ENCODE peak calls at places on chromosome 1, in four cellular contexts. K is amniotic stem cell, X is NCI-H146, Q is HFFc6. N is an unnamed sample.

GRCh38 chr1:109201123-109201703 is 12.5 kb upstream of the SARS1 start:
- DNase-seq in X (peak), K (peak), Q (peak), N (peak)

GRCh38 chr1:6614019-6614952 is 755 bp downstream of the PHF13 start:
- DNase-seq in Q (no peak), X (peak), K (no peak), N (peak)

GRCh38 chr1:167442142-167442848 is 76.0 kb downstream of the CD247 start:
- DNase-seq in K (peak), X (peak), Q (peak), N (peak)

GRCh38 chr1:113534130-113534817 is 144.0 kb downstream of the MAGI3 start:
- DNase-seq in X (no peak), K (peak), Q (peak), N (no peak)

GRCh38 chr1:216210081-216210480 is 213.2 kb downstream of the USH2A start:
- DNase-seq in X (no peak), Q (peak), K (no peak), N (no peak)

GRCh38 chr1:168719306-168720111 is 9.5 kb downstream of the DPT start:
- DNase-seq in X (no peak), Q (no peak), K (no peak), N (no peak)

GRCh38 chr1:228317891-228318810 is 88.5 kb downstream of the TRIM11 start:
- DNase-seq in X (no peak), Q (no peak), K (no peak), N (no peak)

GRCh38 chr1:55898191-55898590 is 681.2 kb downstream of the PLPP3 start:
- DNase-seq in Q (peak), K (no peak), X (no peak), N (no peak)

GRCh38 chr1:106925750-106926149 is 130.7 kb upstream of the PRMT6 start:
- DNase-seq in X (no peak), Q (no peak), K (no peak), N (no peak)

GRCh38 chr1:3577300-3577699 is 34.0 kb downstream of the MEGF6 start:
- DNase-seq in X (no peak), K (no peak), Q (no peak), N (peak)

GRCh38 chr1:228490120-228491078 is 3.2 kb downstream of the RNF187 start:
- DNase-seq in K (no peak), Q (no peak), X (peak), N (peak)

GRCh38 chr1:54811066-54811465 is 9.9 kb upstream of the TTC22 start:
- DNase-seq in Q (no peak), X (no peak), K (no peak), N (no peak)

GRCh38 chr1:201001962-201002361 is 21.6 kb downstream of the KIF21B start:
- DNase-seq in K (no peak), Q (no peak), X (no peak), N (no peak)

GRCh38 chr1:22767862-22768261 is 57.2 kb downstream of the EPHB2 start:
- DNase-seq in K (no peak), Q (no peak), X (no peak), N (peak)

GRCh38 chr1:202938287-202938925 is 11.4 kb upstream of the KLHL12 start:
- DNase-seq in X (peak), Q (no peak), K (no peak), N (no peak)

GRCh38 chr1:18602533-18603211 is 28.0 kb upstream of the PAX7 start:
- DNase-seq in Q (no peak), K (no peak), X (no peak), N (no peak)

GRCh38 chr1:234778215-234779159 is 168.5 kb upstream of the IRF2BP2 start:
- DNase-seq in K (no peak), X (no peak), Q (no peak), N (no peak)

GRCh38 chr1:54604572-54605370 is 18.6 kb downstream of the FAM151A start:
- DNase-seq in Q (no peak), X (no peak), K (no peak), N (peak)

GRCh38 chr1:156464825-156465452 is 35.6 kb downstream of the MEF2D start:
- DNase-seq in X (no peak), Q (no peak), K (no peak), N (no peak)

GRCh38 chr1:244427647-244428046 is 24.1 kb downstream of the ADSS2 start:
- DNase-seq in X (no peak), K (no peak), Q (no peak), N (no peak)

GRCh38 chr1:230868736-230869385 is 540 bp upstream of the C1orf198 start:
- DNase-seq in Q (peak), X (peak), K (no peak), N (peak)

GRCh38 chr1:78275906-78276690 is 214.7 kb upstream of the PTGFR start:
- DNase-seq in X (no peak), K (no peak), Q (no peak), N (no peak)

GRCh38 chr1:172286629-172287076 is 133.8 kb upstream of the C1orf105 start:
- DNase-seq in X (no peak), Q (peak), K (no peak), N (no peak)